ENCODE peak calls at places on chromosomes 1 and 21, in four cellular contexts. One of them, this sample, is unnamed.
A peak's percentile ranks its signal among the peaks of the same experiment; 100 is the strongest.

GRCh38 chr1:153533689-153534201 is 2.0 kb downstream of the S100A6 start:
- DNase-seq in CD8-positive, alpha-beta T cell: no peak
- DNase-seq in K562: peak; percentile 54
- DNase-seq in suprapubic skin: peak; percentile 92
- DNase-seq in this sample: peak; percentile 63

GRCh38 chr1:76668046-76668445 is 199.2 kb upstream of the ST6GALNAC5 start:
- DNase-seq in CD8-positive, alpha-beta T cell: no peak
- DNase-seq in K562: no peak
- DNase-seq in suprapubic skin: no peak
- DNase-seq in this sample: no peak

GRCh38 chr21:37788503-37788902 is 127.8 kb downstream of the KCNJ6 start:
- DNase-seq in CD8-positive, alpha-beta T cell: no peak
- DNase-seq in K562: no peak
- DNase-seq in suprapubic skin: no peak
- DNase-seq in this sample: no peak

GRCh38 chr1:165144757-165145397 is 211.6 kb downstream of the LMX1A start:
- DNase-seq in CD8-positive, alpha-beta T cell: no peak
- DNase-seq in K562: peak; percentile 56
- DNase-seq in suprapubic skin: no peak
- DNase-seq in this sample: peak; percentile 4

GRCh38 chr1:171188388-171189266 is 3.5 kb downstream of the FMO2 start:
- DNase-seq in CD8-positive, alpha-beta T cell: no peak
- DNase-seq in K562: peak; percentile 68
- DNase-seq in suprapubic skin: peak; percentile 70
- DNase-seq in this sample: no peak

GRCh38 chr1:45730075-45730779 is 20.2 kb downstream of the IPP start:
- DNase-seq in CD8-positive, alpha-beta T cell: no peak
- DNase-seq in K562: no peak
- DNase-seq in suprapubic skin: no peak
- DNase-seq in this sample: no peak

GRCh38 chr21:44569861-44570517 is 3.5 kb upstream of the KRTAP10-4 start:
- DNase-seq in CD8-positive, alpha-beta T cell: no peak
- DNase-seq in K562: no peak
- DNase-seq in suprapubic skin: no peak
- DNase-seq in this sample: no peak

GRCh38 chr1:231639819-231640218 is 13.2 kb downstream of the DISC1 start:
- DNase-seq in CD8-positive, alpha-beta T cell: no peak
- DNase-seq in K562: no peak
- DNase-seq in suprapubic skin: no peak
- DNase-seq in this sample: no peak

GRCh38 chr21:32562426-32562825 is 22.9 kb downstream of the TCP10L start:
- DNase-seq in CD8-positive, alpha-beta T cell: no peak
- DNase-seq in K562: no peak
- DNase-seq in suprapubic skin: no peak
- DNase-seq in this sample: peak; percentile 57

GRCh38 chr1:93937997-93938396 is 28.8 kb upstream of the GCLM start:
- DNase-seq in CD8-positive, alpha-beta T cell: no peak
- DNase-seq in K562: no peak
- DNase-seq in suprapubic skin: no peak
- DNase-seq in this sample: no peak

GRCh38 chr1:179707406-179707805 is 35.7 kb upstream of the FAM163A start:
- DNase-seq in CD8-positive, alpha-beta T cell: no peak
- DNase-seq in K562: no peak
- DNase-seq in suprapubic skin: no peak
- DNase-seq in this sample: no peak

GRCh38 chr1:41716188-41717130 is 202.3 kb downstream of the HIVEP3 start:
- DNase-seq in CD8-positive, alpha-beta T cell: no peak
- DNase-seq in K562: peak; percentile 42
- DNase-seq in suprapubic skin: no peak
- DNase-seq in this sample: no peak

GRCh38 chr21:42233067-42233981 is 14.4 kb downstream of the ABCG1 start:
- DNase-seq in CD8-positive, alpha-beta T cell: peak; percentile 69
- DNase-seq in K562: peak; percentile 51
- DNase-seq in suprapubic skin: peak; percentile 93
- DNase-seq in this sample: no peak

GRCh38 chr1:83959824-83960441 is 39.0 kb downstream of the TTLL7 start:
- DNase-seq in CD8-positive, alpha-beta T cell: no peak
- DNase-seq in K562: no peak
- DNase-seq in suprapubic skin: no peak
- DNase-seq in this sample: peak; percentile 21

GRCh38 chr21:16842716-16843115 is 670.1 kb upstream of the CXADR start:
- DNase-seq in CD8-positive, alpha-beta T cell: no peak
- DNase-seq in K562: no peak
- DNase-seq in suprapubic skin: no peak
- DNase-seq in this sample: no peak

GRCh38 chr1:2460996-2461751 is 14.9 kb upstream of the PLCH2 start:
- DNase-seq in CD8-positive, alpha-beta T cell: no peak
- DNase-seq in K562: no peak
- DNase-seq in suprapubic skin: no peak
- DNase-seq in this sample: no peak
- TF ChIP-seq CTCF in CD8-positive, alpha-beta T cell: no peak
- TF ChIP-seq CTCF in K562: no peak
- TF ChIP-seq CTCF in suprapubic skin: no peak
- TF ChIP-seq CTCF in this sample: no peak

GRCh38 chr1:43388021-43388575 is 1.5 kb downstream of the MED8 start:
- DNase-seq in CD8-positive, alpha-beta T cell: no peak
- DNase-seq in K562: no peak
- DNase-seq in suprapubic skin: no peak
- DNase-seq in this sample: no peak
- H3K4me3 ChIP-seq in CD8-positive, alpha-beta T cell: no peak overlapping the region
- H3K4me3 ChIP-seq in K562: no peak overlapping the region
- H3K4me3 ChIP-seq in suprapubic skin: peak overlapping the region; percentile 80
- H3K4me3 ChIP-seq in this sample: peak overlapping the region; percentile 98

DNA sequence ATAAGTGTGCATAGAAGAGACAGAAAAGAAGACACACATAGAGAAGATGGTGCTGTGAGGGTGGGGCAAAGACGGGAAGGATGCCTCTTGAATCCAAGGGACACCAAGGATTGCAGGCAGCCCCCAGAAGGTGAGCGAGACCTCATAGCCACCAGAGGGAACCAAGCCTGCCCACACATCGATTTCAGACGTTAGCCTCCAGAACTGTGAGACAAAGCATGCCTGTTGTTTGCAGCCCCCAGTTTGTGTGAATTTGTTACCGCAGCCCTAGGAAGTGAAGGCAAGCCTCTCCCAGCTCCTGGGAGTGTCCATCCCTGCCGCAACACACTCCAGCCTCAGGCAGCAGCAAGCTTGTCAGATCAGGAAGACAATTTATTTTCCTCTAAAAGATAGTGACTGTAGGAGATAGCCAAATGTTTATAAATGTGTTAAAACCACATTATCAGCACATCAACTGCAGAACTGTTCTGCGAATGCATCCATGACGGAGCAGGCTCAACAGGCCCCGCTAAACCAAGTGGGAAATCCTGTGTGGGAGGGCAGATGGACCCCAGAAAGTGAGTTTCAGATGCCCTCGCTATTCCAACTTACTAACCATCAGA is 543.3 kb downstream of the MATN1 start:
- DNase-seq in CD8-positive, alpha-beta T cell: no peak
- DNase-seq in K562: no peak
- DNase-seq in suprapubic skin: no peak
- DNase-seq in this sample: no peak
- TF ChIP-seq CTCF in CD8-positive, alpha-beta T cell: no peak
- TF ChIP-seq CTCF in K562: peak; percentile 25
- TF ChIP-seq CTCF in suprapubic skin: no peak
- TF ChIP-seq CTCF in this sample: no peak

GRCh38 chr1:201761178-201761577 is 67.8 kb upstream of the IPO9 start:
- DNase-seq in CD8-positive, alpha-beta T cell: no peak
- DNase-seq in K562: no peak
- DNase-seq in suprapubic skin: no peak
- DNase-seq in this sample: no peak
- H3K4me3 ChIP-seq in CD8-positive, alpha-beta T cell: no peak overlapping the region
- H3K4me3 ChIP-seq in K562: no peak overlapping the region
- H3K4me3 ChIP-seq in suprapubic skin: no peak overlapping the region
- H3K4me3 ChIP-seq in this sample: no peak overlapping the region

DNA sequence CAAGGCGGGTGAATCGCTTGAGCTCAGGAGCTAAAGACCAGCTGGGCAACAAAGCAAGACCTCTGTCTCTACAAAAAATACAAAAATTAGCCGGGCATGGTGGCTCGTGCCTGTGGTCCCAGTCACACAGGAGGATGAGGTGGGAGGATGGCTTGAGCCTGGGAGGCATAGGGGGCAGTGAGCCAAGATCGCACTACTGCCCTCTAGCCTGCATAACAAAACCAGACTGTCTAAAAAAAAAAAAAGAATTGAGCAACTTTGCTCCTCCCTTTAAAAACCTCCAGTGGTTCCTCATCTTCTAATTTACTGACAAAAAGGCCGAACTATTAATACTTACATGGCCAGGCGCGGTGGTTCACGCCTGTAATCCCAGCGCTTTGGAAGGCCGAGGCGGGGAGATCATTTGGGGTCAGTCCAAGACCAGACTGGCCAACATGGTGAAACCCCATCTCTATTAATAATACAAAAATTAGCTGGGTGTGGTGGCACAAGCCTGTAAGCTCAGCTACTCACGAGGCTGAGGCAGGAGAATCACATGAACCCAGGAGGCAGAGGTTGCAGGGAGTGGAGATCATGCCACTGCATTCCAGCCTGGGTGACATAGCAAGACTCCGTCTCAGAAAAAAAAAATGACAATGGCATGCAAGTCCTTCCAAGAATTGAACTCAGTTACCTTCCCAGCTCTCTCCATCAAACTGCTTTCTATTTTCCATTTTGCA is 4.4 kb downstream of the ACBD3 start:
- DNase-seq in CD8-positive, alpha-beta T cell: no peak
- DNase-seq in K562: no peak
- DNase-seq in suprapubic skin: peak; percentile 71
- DNase-seq in this sample: no peak
- TF ChIP-seq CTCF in CD8-positive, alpha-beta T cell: no peak
- TF ChIP-seq CTCF in K562: peak; percentile 63
- TF ChIP-seq CTCF in suprapubic skin: peak; percentile 33
- TF ChIP-seq CTCF in this sample: peak; percentile 42

GRCh38 chr1:20367626-20368025 is 77.0 kb downstream of the VWA5B1 start:
- DNase-seq in CD8-positive, alpha-beta T cell: no peak
- DNase-seq in K562: no peak
- DNase-seq in suprapubic skin: no peak
- DNase-seq in this sample: no peak

GRCh38 chr1:20366076-20366765 is 75.5 kb downstream of the VWA5B1 start:
- DNase-seq in CD8-positive, alpha-beta T cell: no peak
- DNase-seq in K562: no peak
- DNase-seq in suprapubic skin: no peak
- DNase-seq in this sample: no peak

GRCh38 chr1:20365421-20366075 is 74.9 kb downstream of the VWA5B1 start:
- DNase-seq in CD8-positive, alpha-beta T cell: no peak
- DNase-seq in K562: no peak
- DNase-seq in suprapubic skin: no peak
- DNase-seq in this sample: no peak

GRCh38 chr1:20368866-20369545 is 78.3 kb downstream of the VWA5B1 start:
- DNase-seq in CD8-positive, alpha-beta T cell: no peak
- DNase-seq in K562: no peak
- DNase-seq in suprapubic skin: no peak
- DNase-seq in this sample: no peak

DNA sequence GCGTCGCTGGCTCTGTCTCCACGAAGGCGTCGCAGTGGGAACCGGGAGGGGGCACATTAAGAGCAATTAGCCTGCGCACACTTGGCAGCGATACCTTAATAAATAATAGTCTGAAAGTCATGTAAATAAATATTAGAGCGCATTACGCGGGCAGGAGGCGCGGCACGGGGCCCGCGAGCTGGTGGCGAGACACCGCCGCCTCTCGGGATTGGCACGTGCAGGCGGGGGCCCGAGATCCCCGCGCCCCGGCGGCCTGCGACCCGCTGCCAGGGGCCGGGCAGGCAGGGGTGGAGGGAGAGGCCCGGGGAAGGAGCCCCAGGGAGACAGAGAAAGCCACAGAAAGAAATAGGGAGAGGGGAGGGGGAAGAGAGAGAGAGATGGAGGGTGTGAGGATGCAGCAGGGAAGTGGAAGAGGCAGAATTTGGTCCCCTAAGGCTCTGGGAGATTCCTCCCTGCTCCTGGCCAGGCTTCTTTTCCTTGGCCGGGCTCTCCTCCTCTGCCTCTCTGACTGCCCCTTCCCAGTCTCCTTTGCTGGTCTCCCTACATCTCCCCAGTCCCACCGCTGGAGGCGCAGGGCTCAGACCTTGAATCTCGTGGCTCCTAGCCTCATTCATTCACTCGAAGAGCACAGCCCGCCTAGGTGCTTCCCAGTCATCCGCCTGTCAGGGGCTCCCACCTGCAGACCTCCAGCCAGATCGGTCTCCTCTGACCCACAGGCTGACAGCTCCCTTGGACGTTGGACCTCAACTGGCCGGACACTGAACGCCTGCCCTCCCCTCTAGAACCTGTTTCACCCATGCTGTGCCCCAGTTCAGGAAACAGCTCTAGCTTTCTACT is 76.3 kb downstream of the VWA5B1 start:
- DNase-seq in CD8-positive, alpha-beta T cell: no peak
- DNase-seq in K562: peak; percentile 37
- DNase-seq in suprapubic skin: no peak
- DNase-seq in this sample: no peak
- H3K4me3 ChIP-seq in CD8-positive, alpha-beta T cell: no peak overlapping the region
- H3K4me3 ChIP-seq in K562: no peak overlapping the region
- H3K4me3 ChIP-seq in suprapubic skin: peak overlapping the region; percentile 44
- H3K4me3 ChIP-seq in this sample: no peak overlapping the region

GRCh38 chr1:201944639-201945038 is 1.7 kb downstream of the LMOD1 start:
- DNase-seq in CD8-positive, alpha-beta T cell: no peak
- DNase-seq in K562: no peak
- DNase-seq in suprapubic skin: no peak
- DNase-seq in this sample: no peak

GRCh38 chr1:201945157-201945556 is 1.2 kb downstream of the LMOD1 start:
- DNase-seq in CD8-positive, alpha-beta T cell: no peak
- DNase-seq in K562: peak; percentile 53
- DNase-seq in suprapubic skin: no peak
- DNase-seq in this sample: no peak

GRCh38 chr1:201945863-201946223 is 505 bp downstream of the LMOD1 start:
- DNase-seq in CD8-positive, alpha-beta T cell: no peak
- DNase-seq in K562: no peak
- DNase-seq in suprapubic skin: no peak
- DNase-seq in this sample: no peak

GRCh38 chr1:201947697-201948008 is 1.3 kb upstream of the LMOD1 start:
- DNase-seq in CD8-positive, alpha-beta T cell: no peak
- DNase-seq in K562: no peak
- DNase-seq in suprapubic skin: no peak
- DNase-seq in this sample: no peak

DNA sequence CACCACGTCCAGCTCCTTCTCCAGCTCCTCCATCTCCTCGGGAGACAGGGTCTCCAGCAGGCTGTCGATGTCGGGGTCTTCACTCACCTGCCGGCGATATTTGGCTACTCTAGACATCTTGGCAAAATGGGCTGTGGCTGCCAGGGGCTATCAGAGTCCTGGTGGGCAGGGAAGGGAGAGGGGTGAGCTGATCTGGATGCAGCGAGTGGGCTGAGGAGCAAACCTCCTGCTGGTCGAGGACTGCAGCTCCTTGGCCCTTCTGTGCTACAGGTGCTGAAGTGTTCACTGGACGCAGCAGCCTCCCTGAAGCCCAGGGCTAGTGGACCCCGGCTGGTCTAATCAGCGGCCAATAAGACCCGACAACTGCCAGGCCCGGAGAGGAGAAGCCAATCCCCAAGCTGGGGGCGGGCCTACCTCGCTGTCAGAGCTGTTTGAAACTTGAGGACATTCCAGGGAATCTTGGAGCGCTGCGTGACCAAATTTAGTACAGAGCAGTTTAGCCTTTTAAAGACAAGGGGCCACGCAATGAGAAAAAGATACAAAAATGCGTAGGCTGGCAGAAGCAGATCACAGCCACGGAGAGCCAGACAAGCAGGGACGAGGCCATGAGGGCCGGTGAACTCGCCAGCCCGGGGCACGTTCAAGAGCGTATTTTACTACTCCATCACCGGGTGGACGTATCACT is at the start of gene LMOD1:
- DNase-seq in CD8-positive, alpha-beta T cell: no peak
- DNase-seq in K562: peak; percentile 65
- DNase-seq in suprapubic skin: peak; percentile 87
- DNase-seq in this sample: peak; percentile 86
- TF ChIP-seq CTCF in CD8-positive, alpha-beta T cell: no peak
- TF ChIP-seq CTCF in K562: no peak
- TF ChIP-seq CTCF in suprapubic skin: no peak
- TF ChIP-seq CTCF in this sample: peak; percentile 11